ENCODE peak calls at places on chromosomes 12 and 14, in ten cellular contexts. D, I, Z, B, A, Q, N, E, U and R are unnamed samples. For H3K4me1 and H3K27me3, the result is how much of the 10 kb centered on the place peaks cover.

GRCh38 chr12:131111446-131111845 is 157.7 kb downstream of the ADGRD1 start:
- DNase-seq in D (no peak), I (no peak), Z (no peak), B (no peak), A (no peak), Q (no peak), N (no peak), E (no peak), U (no peak), R (no peak)

GRCh38 chr14:38870437-38870836 is 232.6 kb downstream of the SEC23A start:
- DNase-seq in D (no peak), I (no peak), Z (no peak), B (no peak), A (no peak), Q (no peak), N (no peak), E (no peak), U (no peak), R (no peak)

GRCh38 chr12:6211421-6211869 is 11.2 kb downstream of the CD9 start:
- DNase-seq in D (no peak), I (no peak), Z (no peak), B (peak), A (no peak), Q (no peak), N (peak), E (no peak), U (no peak), R (no peak)

GRCh38 chr12:58873496-58873895 is 46.8 kb downstream of the LRIG3 start:
- DNase-seq in D (no peak), I (no peak), Z (no peak), B (peak), A (no peak), Q (no peak), N (no peak), E (no peak), U (no peak), R (no peak)

GRCh38 chr14:72801381-72801812 is 92.5 kb downstream of the DPF3 start:
- DNase-seq in D (peak), I (no peak), Z (no peak), B (peak), A (no peak), Q (no peak), N (peak), E (no peak), U (no peak), R (no peak)

GRCh38 chr12:100043657-100044056 is 58.9 kb upstream of the ANKS1B start:
- DNase-seq in D (peak), I (no peak), Z (no peak), B (peak), A (no peak), Q (no peak), N (no peak), E (no peak), U (no peak), R (no peak)

GRCh38 chr14:57492859-57493258 is 798 bp downstream of the CCDC198 start:
- DNase-seq in D (peak), I (no peak), Z (no peak), B (peak), A (no peak), Q (no peak), N (peak), E (no peak), U (no peak), R (no peak)

GRCh38 chr14:53954551-53955233 is 1.9 kb downstream of the BMP4 start:
- DNase-seq in D (peak), I (peak), Z (no peak), B (peak), A (no peak), Q (no peak), N (peak), E (no peak), U (peak), R (no peak)

GRCh38 chr12:40752011-40752410 is 59.8 kb downstream of the CNTN1 start:
- DNase-seq in D (peak), I (no peak), Z (no peak), B (no peak), A (no peak), Q (no peak), N (no peak), E (no peak), U (no peak), R (no peak)

GRCh38 chr12:91343010-91343409 is 160.4 kb upstream of the DCN start:
- DNase-seq in D (no peak), I (no peak), Z (no peak), B (no peak), A (no peak), Q (no peak), N (no peak), E (no peak), U (no peak), R (no peak)

GRCh38 chr14:103613517-103613916 is 15.5 kb upstream of the KLC1 start:
- DNase-seq in D (no peak), I (no peak), Z (no peak), B (no peak), A (no peak), Q (no peak), N (no peak), E (peak), U (no peak), R (no peak)

GRCh38 chr14:33219957-33220356 is 281.3 kb downstream of the NPAS3 start:
- DNase-seq in D (no peak), I (no peak), Z (no peak), B (no peak), A (no peak), Q (no peak), N (no peak), E (no peak), U (no peak), R (no peak)

GRCh38 chr14:66636240-66636639 is 128.3 kb downstream of the GPHN start:
- DNase-seq in D (no peak), I (no peak), Z (no peak), B (no peak), A (no peak), Q (no peak), N (no peak), E (no peak), U (no peak), R (no peak)

GRCh38 chr12:119876761-119877638 is at the start of gene CIT:
- DNase-seq in D (peak), I (peak), Z (peak), B (peak), A (peak), Q (peak), N (peak), E (peak), U (peak), R (peak)

GRCh38 chr14:65720171-65720570 is 307.6 kb downstream of the FUT8 start:
- DNase-seq in D (no peak), I (no peak), Z (no peak), B (no peak), A (no peak), Q (no peak), N (no peak), E (no peak), U (no peak), R (no peak)

GRCh38 chr12:111753144-111753881 is 13.4 kb upstream of the ALDH2 start:
- DNase-seq in D (no peak), I (peak), Z (peak), B (peak), A (no peak), Q (no peak), N (peak), E (peak), U (peak), R (peak)

GRCh38 chr14:71486274-71486673 is 446.0 kb upstream of the RGS6 start:
- DNase-seq in D (no peak), I (no peak), Z (no peak), B (no peak), A (no peak), Q (no peak), N (no peak), E (no peak), U (no peak), R (no peak)

GRCh38 chr12:89476889-89477288 is 47.7 kb downstream of the GALNT4 start:
- DNase-seq in D (no peak), I (no peak), Z (no peak), B (no peak), A (no peak), Q (no peak), N (no peak), E (no peak), U (no peak), R (no peak)

GRCh38 chr12:108635201-108635996 is 1.7 kb upstream of the SELPLG start:
- DNase-seq in D (no peak), I (no peak), Z (no peak), B (no peak), A (peak), Q (no peak), N (no peak), E (no peak), U (no peak), R (no peak)

GRCh38 chr14:50955373-50956043 is 11.2 kb upstream of the PYGL start:
- DNase-seq in D (peak), I (peak), Z (peak), B (peak), A (no peak), Q (no peak), N (peak), E (peak), U (no peak), R (peak)

GRCh38 chr12:31518680-31519227 is 72.2 kb downstream of the DENND5B start:
- DNase-seq in D (peak), I (peak), Z (no peak), B (peak), A (no peak), Q (no peak), N (peak), E (no peak), U (no peak), R (no peak)

GRCh38 chr12:20370001-20370381 is 1.7 kb downstream of the PDE3A start:
- DNase-seq in D (no peak), I (peak), Z (peak), B (peak), A (no peak), Q (no peak), N (peak), E (no peak), U (no peak), R (no peak)
- H3K4me3 ChIP-seq in D (no peak), I (peak), Z (peak), B (peak), A (no peak), Q (no peak), N (peak), E (peak), U (peak), R (peak)

GRCh38 chr14:98167702-98168101 is 1104.3 kb downstream of the BCL11B start:
- DNase-seq in D (no peak), I (no peak), Z (no peak), B (no peak), A (peak), Q (no peak), N (no peak), E (no peak), U (no peak), R (no peak)
- H3K4me1 ChIP-seq in D (under half), I (under half), Z (under half), B (under half), A (half or more), Q (under half), N (under half), E (under half), U (under half), R (under half)

GRCh38 chr12:55815473-55815872 is 2.1 kb downstream of the SARNP start:
- DNase-seq in D (no peak), I (no peak), Z (no peak), B (no peak), A (no peak), Q (no peak), N (no peak), E (no peak), U (no peak), R (no peak)

GRCh38 chr12:55816876-55817351 is 610 bp downstream of the SARNP start:
- DNase-seq in D (no peak), I (no peak), Z (no peak), B (peak), A (no peak), Q (no peak), N (peak), E (no peak), U (no peak), R (no peak)

GRCh38 chr12:55812088-55812487 is 5.4 kb downstream of the SARNP start:
- DNase-seq in D (no peak), I (no peak), Z (no peak), B (no peak), A (no peak), Q (no peak), N (no peak), E (no peak), U (no peak), R (no peak)

GRCh38 chr12:55817352-55818139 is at the start of the genes ORMDL2 and SARNP:
- DNase-seq in D (peak), I (peak), Z (peak), B (peak), A (peak), Q (peak), N (peak), E (peak), U (peak), R (peak)

GRCh38 chr12:55814257-55814656 is 3.3 kb downstream of the SARNP start:
- DNase-seq in D (no peak), I (no peak), Z (no peak), B (no peak), A (no peak), Q (no peak), N (no peak), E (no peak), U (no peak), R (no peak)
- H3K27me3 ChIP-seq in D (under half), I (under half), Z (under half), B (under half), A (under half), Q (under half), N (under half), E (under half), U (under half), R (under half)

GRCh38 chr12:132445884-132446471 is 44.0 kb upstream of the FBRSL1 start:
- DNase-seq in D (no peak), I (peak), Z (peak), B (peak), A (peak), Q (peak), N (peak), E (no peak), U (peak), R (peak)

GRCh38 chr12:132447731-132448452 is 42.1 kb upstream of the FBRSL1 start:
- DNase-seq in D (no peak), I (no peak), Z (no peak), B (no peak), A (no peak), Q (no peak), N (no peak), E (no peak), U (no peak), R (no peak)

GRCh38 chr12:132447327-132447720 is 42.6 kb upstream of the FBRSL1 start:
- DNase-seq in D (no peak), I (no peak), Z (no peak), B (no peak), A (no peak), Q (no peak), N (no peak), E (no peak), U (no peak), R (no peak)

GRCh38 chr12:132444957-132445883 is 44.7 kb upstream of the FBRSL1 start:
- DNase-seq in D (no peak), I (no peak), Z (no peak), B (peak), A (peak), Q (peak), N (no peak), E (no peak), U (no peak), R (peak)

DNA sequence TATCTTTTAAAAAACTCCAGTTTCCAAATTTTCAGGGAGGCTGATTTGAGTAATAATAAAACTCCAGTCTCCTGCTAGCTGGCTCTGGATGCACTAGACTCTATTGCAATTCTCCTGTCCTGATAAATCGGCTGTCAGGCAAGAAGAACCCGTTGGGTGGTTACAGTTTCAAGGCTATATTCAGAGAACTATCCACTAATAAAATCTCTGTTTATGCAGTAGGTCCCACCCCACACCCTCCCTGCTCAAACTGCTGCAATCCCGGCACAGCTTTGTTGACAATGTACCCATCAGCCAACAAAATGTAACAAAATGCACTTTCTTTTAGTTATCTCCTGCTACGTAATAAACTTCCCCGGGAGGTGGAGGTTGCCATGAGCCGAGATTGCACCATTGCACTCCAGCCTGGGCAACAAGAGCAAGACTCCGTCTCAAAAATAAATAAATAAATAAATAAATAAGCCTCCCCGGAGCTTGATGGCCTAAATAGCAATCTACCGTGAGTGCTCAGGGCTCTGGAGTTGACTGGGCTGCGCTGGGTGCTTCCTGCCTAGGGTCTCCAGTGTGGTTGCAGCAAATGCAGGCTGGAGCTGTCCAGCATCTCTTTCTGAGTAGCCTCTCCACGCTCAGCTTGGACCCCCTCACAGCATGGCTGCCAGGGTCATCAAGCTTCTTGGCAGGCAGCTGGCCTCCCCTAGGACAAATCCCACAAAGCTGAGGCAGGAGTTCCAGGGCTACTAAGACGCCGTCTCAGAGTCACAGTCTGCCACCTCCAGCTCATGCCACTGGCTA is 43.2 kb upstream of the FBRSL1 start:
- DNase-seq in D (no peak), I (no peak), Z (no peak), B (no peak), A (no peak), Q (no peak), N (no peak), E (no peak), U (no peak), R (no peak)
- H3K4me3 ChIP-seq in D (no peak), I (peak), Z (no peak), B (peak), A (no peak), Q (no peak), N (no peak), E (no peak), U (no peak), R (no peak)

GRCh38 chr12:54372113-54372806 is 8.0 kb upstream of the GPR84 start:
- DNase-seq in D (no peak), I (peak), Z (no peak), B (no peak), A (no peak), Q (no peak), N (no peak), E (no peak), U (no peak), R (no peak)
- H3K4me1 ChIP-seq in D (half or more), I (under half), Z (half or more), B (under half), A (under half), Q (under half), N (under half), E (half or more), U (under half), R (under half)

DNA sequence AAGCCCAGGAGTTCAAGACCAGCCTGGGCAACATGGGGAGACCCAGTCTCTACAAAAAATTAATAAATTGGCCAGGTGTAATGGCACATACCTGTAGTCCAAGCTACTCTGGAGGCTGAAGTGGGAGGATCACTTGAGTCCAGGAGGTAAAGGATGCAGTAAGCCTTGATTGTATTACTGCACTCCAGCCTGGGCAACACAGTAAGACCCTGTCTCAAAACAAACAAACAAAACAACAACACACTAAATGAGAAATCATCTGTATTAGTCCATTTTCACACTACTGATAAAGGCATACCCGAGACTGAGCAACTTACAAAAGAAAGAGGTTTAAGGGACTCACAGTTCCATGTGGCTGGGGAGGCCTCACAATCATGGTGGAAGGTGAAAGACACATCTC is 4.7 kb upstream of the MLXIP start:
- DNase-seq in D (no peak), I (no peak), Z (no peak), B (no peak), A (no peak), Q (no peak), N (no peak), E (no peak), U (no peak), R (no peak)
- H3K27me3 ChIP-seq in D (under half), I (under half), Z (under half), B (under half), A (under half), Q (under half), N (under half), E (under half), U (under half), R (under half)

GRCh38 chr14:101152855-101153254 is 249.3 kb upstream of the RTL1 start:
- DNase-seq in D (no peak), I (no peak), Z (no peak), B (no peak), A (no peak), Q (no peak), N (no peak), E (no peak), U (no peak), R (no peak)

GRCh38 chr14:101151226-101151929 is 247.9 kb upstream of the RTL1 start:
- DNase-seq in D (peak), I (no peak), Z (no peak), B (peak), A (no peak), Q (no peak), N (no peak), E (no peak), U (no peak), R (no peak)

GRCh38 chr14:101151930-101152310 is 248.4 kb upstream of the RTL1 start:
- DNase-seq in D (no peak), I (no peak), Z (no peak), B (peak), A (no peak), Q (no peak), N (no peak), E (no peak), U (no peak), R (no peak)

GRCh38 chr14:101150010-101150409 is 246.5 kb upstream of the RTL1 start:
- DNase-seq in D (no peak), I (no peak), Z (no peak), B (no peak), A (no peak), Q (no peak), N (no peak), E (no peak), U (no peak), R (no peak)

DNA sequence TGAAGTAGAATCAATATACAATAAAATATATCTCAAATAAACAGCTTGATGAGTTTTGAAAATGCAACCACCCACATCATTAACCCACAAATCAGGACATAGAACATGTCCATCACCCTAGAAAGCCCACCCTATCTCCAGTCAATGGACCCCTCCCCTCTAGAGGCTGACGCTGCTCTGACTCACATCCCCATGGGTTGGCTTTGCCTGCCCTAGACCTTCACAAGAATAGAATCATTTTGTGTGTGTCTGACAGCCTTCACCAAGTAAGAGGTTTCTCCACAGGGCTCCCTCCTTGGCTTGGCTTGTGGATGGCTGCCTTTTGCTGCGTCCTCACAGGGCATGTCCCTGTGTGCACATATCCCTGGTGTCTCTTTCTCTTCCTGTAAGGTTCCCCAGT is 250.2 kb upstream of the RTL1 start:
- DNase-seq in D (no peak), I (no peak), Z (no peak), B (no peak), A (no peak), Q (no peak), N (no peak), E (no peak), U (no peak), R (no peak)
- H3K4me3 ChIP-seq in D (no peak), I (no peak), Z (no peak), B (no peak), A (no peak), Q (no peak), N (no peak), E (no peak), U (no peak), R (no peak)

GRCh38 chr12:69898236-69898635 is 73.2 kb downstream of the MYRFL start:
- DNase-seq in D (peak), I (no peak), Z (no peak), B (peak), A (no peak), Q (no peak), N (no peak), E (no peak), U (no peak), R (no peak)
- H3K4me1 ChIP-seq in D (under half), I (under half), Z (under half), B (under half), A (under half), Q (under half), N (under half), E (under half), U (under half), R (under half)

GRCh38 chr14:76136476-76137160 is 15.1 kb upstream of the GPATCH2L start:
- DNase-seq in D (no peak), I (no peak), Z (no peak), B (no peak), A (no peak), Q (no peak), N (no peak), E (peak), U (no peak), R (no peak)
- H3K27me3 ChIP-seq in D (under half), I (half or more), Z (under half), B (half or more), A (under half), Q (under half), N (half or more), E (under half), U (under half), R (under half)